ENCODE peak calls at places on chromosome 3, in four cellular contexts. One of them, this sample, is unnamed.

GRCh38 chr3:14481018-14481645 is 59.0 kb downstream of the GRIP2 start:
- DNase-seq in GM12878: no peak
- DNase-seq in WTC11: no peak
- DNase-seq in K562: no peak
- DNase-seq in this sample: no peak

GRCh38 chr3:127090218-127091160 is 102.4 kb upstream of the PRR23E start:
- DNase-seq in GM12878: no peak
- DNase-seq in WTC11: no peak
- DNase-seq in K562: no peak
- DNase-seq in this sample: no peak

GRCh38 chr3:127078626-127079025 is 95.7 kb downstream of the PLXNA1 start:
- DNase-seq in GM12878: no peak
- DNase-seq in WTC11: no peak
- DNase-seq in K562: no peak
- DNase-seq in this sample: no peak

GRCh38 chr3:70392227-70392626 is 79.8 kb upstream of the MDFIC2 start:
- DNase-seq in GM12878: no peak
- DNase-seq in WTC11: peak
- DNase-seq in K562: no peak
- DNase-seq in this sample: no peak

GRCh38 chr3:31531465-31531991 is 1.2 kb upstream of the STT3B start:
- DNase-seq in GM12878: no peak
- DNase-seq in WTC11: no peak
- DNase-seq in K562: no peak
- DNase-seq in this sample: no peak

GRCh38 chr3:169512991-169513390 is 150.5 kb downstream of the MECOM start:
- DNase-seq in GM12878: no peak
- DNase-seq in WTC11: no peak
- DNase-seq in K562: no peak
- DNase-seq in this sample: no peak

GRCh38 chr3:150528359-150528797 is 17.9 kb downstream of the SERP1 start:
- DNase-seq in GM12878: no peak
- DNase-seq in WTC11: no peak
- DNase-seq in K562: no peak
- DNase-seq in this sample: no peak

GRCh38 chr3:168249539-168250414 is 154.1 kb upstream of the GOLIM4 start:
- DNase-seq in GM12878: no peak
- DNase-seq in WTC11: peak
- DNase-seq in K562: no peak
- DNase-seq in this sample: peak

GRCh38 chr3:51340989-51341636 is 44.0 kb upstream of the MANF start:
- DNase-seq in GM12878: no peak
- DNase-seq in WTC11: no peak
- DNase-seq in K562: no peak
- DNase-seq in this sample: peak

GRCh38 chr3:30635072-30635471 is 28.7 kb downstream of the TGFBR2 start:
- DNase-seq in GM12878: no peak
- DNase-seq in WTC11: no peak
- DNase-seq in K562: no peak
- DNase-seq in this sample: no peak

GRCh38 chr3:156406393-156406792 is 148.5 kb downstream of the SSR3 start:
- DNase-seq in GM12878: no peak
- DNase-seq in WTC11: no peak
- DNase-seq in K562: no peak
- DNase-seq in this sample: no peak

GRCh38 chr3:127702151-127702578 is 29.4 kb downstream of the ABTB1 start:
- DNase-seq in GM12878: no peak
- DNase-seq in WTC11: no peak
- DNase-seq in K562: peak
- DNase-seq in this sample: no peak

GRCh38 chr3:134462236-134463059 is 23.3 kb downstream of the ANAPC13 start:
- DNase-seq in GM12878: no peak
- DNase-seq in WTC11: no peak
- DNase-seq in K562: no peak
- DNase-seq in this sample: no peak

GRCh38 chr3:187165144-187165543 is 25.8 kb upstream of the RPL39L start:
- DNase-seq in GM12878: no peak
- DNase-seq in WTC11: peak
- DNase-seq in K562: peak
- DNase-seq in this sample: peak

GRCh38 chr3:9111349-9112265 is 137.8 kb downstream of the SRGAP3 start:
- DNase-seq in GM12878: no peak
- DNase-seq in WTC11: peak
- DNase-seq in K562: peak
- DNase-seq in this sample: no peak

GRCh38 chr3:5312278-5312677 is 124.8 kb downstream of the EDEM1 start:
- DNase-seq in GM12878: no peak
- DNase-seq in WTC11: no peak
- DNase-seq in K562: no peak
- DNase-seq in this sample: no peak

GRCh38 chr3:97228966-97229365 is 414.6 kb downstream of the EPHA6 start:
- DNase-seq in GM12878: no peak
- DNase-seq in WTC11: no peak
- DNase-seq in K562: no peak
- DNase-seq in this sample: no peak

GRCh38 chr3:155386817-155387403 is 93.4 kb upstream of the STRIT1 start:
- DNase-seq in GM12878: no peak
- DNase-seq in WTC11: no peak
- DNase-seq in K562: no peak
- DNase-seq in this sample: no peak

GRCh38 chr3:194130807-194131589 is 5.0 kb upstream of the HES1 start:
- DNase-seq in GM12878: peak
- DNase-seq in WTC11: peak
- DNase-seq in K562: no peak
- DNase-seq in this sample: peak

GRCh38 chr3:37521403-37521802 is 340.3 kb upstream of the CTDSPL start:
- DNase-seq in GM12878: no peak
- DNase-seq in WTC11: no peak
- DNase-seq in K562: no peak
- DNase-seq in this sample: no peak

DNA sequence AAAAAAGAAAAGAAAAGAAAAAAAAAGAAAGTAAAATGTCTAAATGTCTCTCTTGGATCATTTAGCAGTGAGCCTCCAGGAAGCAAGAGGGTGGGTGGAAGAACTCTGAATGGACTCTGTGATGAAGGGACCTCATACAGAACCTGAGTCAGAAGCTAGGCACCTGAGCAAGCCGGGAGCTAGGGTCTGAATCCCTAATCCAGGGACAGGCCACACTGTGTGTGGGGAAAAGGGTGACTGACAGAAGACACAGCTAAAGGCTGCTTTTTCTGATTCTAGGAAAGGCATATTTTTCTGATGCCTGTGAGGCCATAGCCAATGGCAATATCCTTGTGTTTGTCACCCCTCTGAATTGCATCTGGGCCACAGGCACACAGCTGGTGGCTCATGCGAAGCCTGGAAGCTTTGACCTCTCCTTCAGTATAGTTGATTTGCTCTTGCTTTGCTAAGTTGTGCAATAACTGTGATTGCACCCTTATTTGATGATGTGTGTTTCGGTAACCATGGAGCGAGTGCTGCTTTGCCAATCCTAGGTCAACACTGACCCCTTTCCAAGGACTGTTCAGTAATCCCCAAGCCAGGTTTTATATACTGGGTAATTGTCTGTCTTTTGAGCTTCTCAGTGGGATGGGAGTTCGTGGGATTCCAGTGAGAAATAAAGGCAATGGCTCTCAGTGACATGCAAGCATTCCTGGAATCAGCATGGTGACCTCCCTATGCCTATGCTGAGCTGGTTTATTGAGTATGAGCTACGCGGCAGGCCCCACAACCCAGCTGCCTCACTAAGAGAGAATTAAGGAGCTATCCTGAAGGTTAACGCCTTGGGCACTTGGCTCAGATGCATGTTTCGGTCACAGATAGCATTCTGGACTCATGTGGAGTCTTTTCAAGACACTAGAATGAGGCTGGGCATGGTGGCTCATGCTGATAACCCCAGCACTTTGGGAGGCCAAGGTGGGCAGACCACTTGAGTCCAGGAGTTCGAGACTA is 49.0 kb upstream of the OSBPL11 start:
- DNase-seq in GM12878: no peak
- DNase-seq in WTC11: no peak
- DNase-seq in K562: no peak
- DNase-seq in this sample: peak
- TF ChIP-seq CREM in GM12878: no peak
- TF ChIP-seq CREM in WTC11: no peak
- TF ChIP-seq CREM in K562: no peak
- TF ChIP-seq CREM in this sample: no peak

GRCh38 chr3:17607905-17608304 is 134.5 kb downstream of the TBC1D5 start:
- DNase-seq in GM12878: no peak
- DNase-seq in WTC11: no peak
- DNase-seq in K562: no peak
- DNase-seq in this sample: no peak
- TF ChIP-seq CREM in GM12878: no peak
- TF ChIP-seq CREM in WTC11: no peak
- TF ChIP-seq CREM in K562: no peak
- TF ChIP-seq CREM in this sample: no peak

DNA sequence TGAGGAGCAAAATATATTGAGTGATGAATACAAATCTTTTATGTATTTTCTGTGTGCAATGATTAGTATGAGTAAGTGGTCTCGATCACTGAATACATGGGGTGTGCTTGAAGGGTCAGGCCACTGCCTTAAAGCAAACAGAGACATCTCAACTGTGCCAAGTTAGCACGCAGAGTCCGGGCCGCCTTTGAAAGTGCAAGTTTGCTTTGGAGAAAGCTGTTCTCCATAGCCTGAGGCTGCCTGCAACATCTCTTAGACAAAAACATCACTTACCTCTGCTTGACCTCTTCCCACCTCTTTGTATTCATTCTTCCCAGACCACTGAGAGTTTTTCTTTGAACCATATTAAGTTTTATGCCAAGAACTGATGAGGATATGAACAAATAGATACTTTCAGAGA is 267.0 kb downstream of the ZBTB20 start:
- DNase-seq in GM12878: no peak
- DNase-seq in WTC11: no peak
- DNase-seq in K562: no peak
- DNase-seq in this sample: no peak
- TF ChIP-seq CREM in GM12878: no peak
- TF ChIP-seq CREM in WTC11: no peak
- TF ChIP-seq CREM in K562: no peak
- TF ChIP-seq CREM in this sample: no peak

DNA sequence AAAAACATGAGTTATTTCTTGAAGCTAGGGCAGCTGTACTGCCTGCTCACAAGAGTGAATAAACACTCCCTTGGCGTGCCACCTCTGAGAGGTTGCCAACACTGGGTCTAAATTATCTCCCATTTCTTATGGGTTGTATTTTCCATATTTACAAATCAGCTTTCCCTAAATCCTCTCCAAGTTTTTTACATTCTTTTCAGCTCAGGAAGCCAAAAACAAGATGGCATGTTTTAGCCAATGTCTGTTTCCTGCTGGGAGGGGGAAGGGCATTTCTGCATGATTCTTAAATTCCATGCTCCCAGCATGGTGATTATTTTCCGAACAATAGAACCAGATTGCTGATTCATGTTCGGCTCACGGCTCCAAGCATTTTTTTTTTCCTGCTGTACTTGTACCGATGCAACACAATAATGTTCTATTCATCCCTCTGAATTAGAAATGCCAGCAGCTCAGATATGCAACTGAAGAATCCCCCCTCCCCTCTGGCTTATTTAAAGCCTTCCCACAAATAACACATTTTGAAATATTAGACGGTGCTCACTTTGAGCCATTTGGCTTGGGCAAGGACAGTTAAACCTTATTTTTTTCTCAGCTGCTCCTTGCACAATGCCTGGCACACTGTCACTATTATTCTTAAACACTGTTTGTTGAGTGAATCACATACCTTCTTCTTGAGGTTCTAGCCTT is 252.5 kb downstream of the THRB start:
- DNase-seq in GM12878: no peak
- DNase-seq in WTC11: no peak
- DNase-seq in K562: no peak
- DNase-seq in this sample: no peak
- TF ChIP-seq CREM in GM12878: no peak
- TF ChIP-seq CREM in WTC11: no peak
- TF ChIP-seq CREM in K562: no peak
- TF ChIP-seq CREM in this sample: no peak

This sample was measured in HepG2.